ENCODE peak calls at places on chromosomes 1 and 21, in four cellular contexts. U, C, W and Q are unnamed samples.

GRCh38 chr1:182802006-182802798 is 12.6 kb downstream of the NPL start:
- DNase-seq in U (no peak), C (no peak), W (no peak), Q (no peak)

GRCh38 chr1:17579951-17580939 is 40.7 kb downstream of the ARHGEF10L start:
- DNase-seq in U (peak; percentile 68), C (no peak), W (no peak), Q (no peak)

GRCh38 chr1:10236405-10237156 is 26.2 kb downstream of the KIF1B start:
- DNase-seq in U (no peak), C (no peak), W (no peak), Q (no peak)

GRCh38 chr1:231424950-231425805 is 3.1 kb upstream of the EGLN1 start:
- DNase-seq in U (no peak), C (no peak), W (no peak), Q (no peak)

GRCh38 chr1:93740601-93741031 is 59.0 kb upstream of the BCAR3 start:
- DNase-seq in U (no peak), C (no peak), W (no peak), Q (no peak)

GRCh38 chr1:116334868-116335649 is 38.0 kb upstream of the ATP1A1 start:
- DNase-seq in U (no peak), C (no peak), W (peak; percentile 54), Q (peak; percentile 66)

GRCh38 chr1:160104520-160104885 is 6.1 kb upstream of the IGSF8 start:
- DNase-seq in U (no peak), C (no peak), W (no peak), Q (no peak)

GRCh38 chr1:20465187-20465586 is 20.8 kb downstream of the CAMK2N1 start:
- DNase-seq in U (no peak), C (no peak), W (no peak), Q (no peak)

GRCh38 chr1:9520411-9520810 is 18.9 kb upstream of the SLC25A33 start:
- DNase-seq in U (no peak), C (no peak), W (no peak), Q (peak; percentile 51)

GRCh38 chr1:243950166-243950565 is 100.1 kb upstream of the AKT3 start:
- DNase-seq in U (no peak), C (peak; percentile 27), W (peak; percentile 62), Q (no peak)

GRCh38 chr21:42837421-42838211 is 41.7 kb downstream of the WDR4 start:
- DNase-seq in U (peak; percentile 37), C (no peak), W (no peak), Q (peak; percentile 67)

GRCh38 chr1:5564578-5565257 is 427.5 kb downstream of the NPHP4 start:
- DNase-seq in U (no peak), C (no peak), W (no peak), Q (no peak)

GRCh38 chr1:5740865-5741860 is 251.1 kb downstream of the NPHP4 start:
- DNase-seq in U (peak; percentile 35), C (no peak), W (no peak), Q (peak; percentile 29)

GRCh38 chr1:6269997-6270401 is 9.1 kb upstream of the GPR153 start:
- DNase-seq in U (peak; percentile 73), C (no peak), W (no peak), Q (no peak)

GRCh38 chr1:69929278-69930057 is 275.9 kb downstream of the LRRC40 start:
- DNase-seq in U (no peak), C (no peak), W (no peak), Q (no peak)

GRCh38 chr1:26861286-26861701 is 1.7 kb upstream of the SFN start:
- DNase-seq in U (no peak), C (no peak), W (peak; percentile 73), Q (peak; percentile 68)

GRCh38 chr21:17921579-17922530 is 102.7 kb upstream of the C21orf91 start:
- DNase-seq in U (no peak), C (no peak), W (peak; percentile 14), Q (no peak)

GRCh38 chr21:34989337-34990151 is 59.6 kb downstream of the RUNX1 start:
- DNase-seq in U (no peak), C (no peak), W (no peak), Q (no peak)

GRCh38 chr1:231036416-231036815 is 3.6 kb downstream of the FAM89A start:
- DNase-seq in U (no peak), C (no peak), W (no peak), Q (no peak)

GRCh38 chr1:181587870-181588438 is 104.6 kb downstream of the CACNA1E start:
- DNase-seq in U (no peak), C (no peak), W (no peak), Q (peak; percentile 56)

GRCh38 chr1:29453502-29454240 is 217.3 kb downstream of the PTPRU start:
- DNase-seq in U (no peak), C (no peak), W (peak; percentile 90), Q (peak; percentile 85)

GRCh38 chr1:205001101-205001620 is 41.9 kb upstream of the CNTN2 start:
- DNase-seq in U (no peak), C (no peak), W (no peak), Q (no peak)

GRCh38 chr1:59025201-59025600 is 241.4 kb upstream of the JUN start:
- DNase-seq in U (no peak), C (no peak), W (no peak), Q (no peak)

GRCh38 chr1:179881642-179882252 is 338 bp upstream of the TOR1AIP1 start:
- DNase-seq in U (peak; percentile 87), C (peak; percentile 92), W (peak; percentile 95), Q (no peak)

GRCh38 chr1:50271968-50272578 is 151.2 kb downstream of the DMRTA2 start:
- DNase-seq in U (peak; percentile 60), C (no peak), W (peak; percentile 68), Q (peak; percentile 85)

GRCh38 chr21:22728091-22728490 is 1729.9 kb downstream of the NCAM2 start:
- DNase-seq in U (no peak), C (no peak), W (peak; percentile 69), Q (no peak)

GRCh38 chr1:15102646-15103045 is 50.9 kb upstream of the TMEM51 start:
- DNase-seq in U (no peak), C (no peak), W (no peak), Q (no peak)

GRCh38 chr1:21045351-21045750 is 131.3 kb downstream of the EIF4G3 start:
- DNase-seq in U (no peak), C (no peak), W (peak; percentile 62), Q (no peak)

GRCh38 chr21:33069994-33070811 is at the start of gene OLIG1:
- DNase-seq in U (no peak), C (no peak), W (peak; percentile 72), Q (peak; percentile 92)

GRCh38 chr1:227072991-227073390 is 132.9 kb downstream of the COQ8A start:
- DNase-seq in U (no peak), C (no peak), W (no peak), Q (no peak)

GRCh38 chr21:45460011-45460565 is 55.1 kb downstream of the COL18A1 start:
- DNase-seq in U (no peak), C (no peak), W (no peak), Q (no peak)

GRCh38 chr1:226649780-226650179 is 89.3 kb downstream of the ITPKB start:
- DNase-seq in U (no peak), C (no peak), W (peak; percentile 74), Q (peak; percentile 77)

GRCh38 chr1:43366179-43366578 is 1.6 kb downstream of the ELOVL1 start:
- DNase-seq in U (peak; percentile 87), C (peak; percentile 63), W (peak; percentile 55), Q (peak; percentile 80)

GRCh38 chr1:228782662-228783414 is 47.6 kb downstream of the RHOU start:
- DNase-seq in U (peak; percentile 89), C (no peak), W (no peak), Q (no peak)

GRCh38 chr21:20789696-20790095 is 208.5 kb upstream of the NCAM2 start:
- DNase-seq in U (no peak), C (no peak), W (no peak), Q (no peak)

GRCh38 chr1:17551755-17552234 is 12.3 kb downstream of the ARHGEF10L start:
- DNase-seq in U (no peak), C (no peak), W (no peak), Q (peak; percentile 60)

GRCh38 chr1:201563941-201564340 is 25.0 kb downstream of the NAV1 start:
- DNase-seq in U (no peak), C (no peak), W (no peak), Q (no peak)
- H3K4me1 ChIP-seq in U (no peaks in the 10 kb centered on the region), C (peaks cover 8% of the 10 kb centered on the region), W (peaks cover 2% of the 10 kb centered on the region), Q (no peaks in the 10 kb centered on the region)

DNA sequence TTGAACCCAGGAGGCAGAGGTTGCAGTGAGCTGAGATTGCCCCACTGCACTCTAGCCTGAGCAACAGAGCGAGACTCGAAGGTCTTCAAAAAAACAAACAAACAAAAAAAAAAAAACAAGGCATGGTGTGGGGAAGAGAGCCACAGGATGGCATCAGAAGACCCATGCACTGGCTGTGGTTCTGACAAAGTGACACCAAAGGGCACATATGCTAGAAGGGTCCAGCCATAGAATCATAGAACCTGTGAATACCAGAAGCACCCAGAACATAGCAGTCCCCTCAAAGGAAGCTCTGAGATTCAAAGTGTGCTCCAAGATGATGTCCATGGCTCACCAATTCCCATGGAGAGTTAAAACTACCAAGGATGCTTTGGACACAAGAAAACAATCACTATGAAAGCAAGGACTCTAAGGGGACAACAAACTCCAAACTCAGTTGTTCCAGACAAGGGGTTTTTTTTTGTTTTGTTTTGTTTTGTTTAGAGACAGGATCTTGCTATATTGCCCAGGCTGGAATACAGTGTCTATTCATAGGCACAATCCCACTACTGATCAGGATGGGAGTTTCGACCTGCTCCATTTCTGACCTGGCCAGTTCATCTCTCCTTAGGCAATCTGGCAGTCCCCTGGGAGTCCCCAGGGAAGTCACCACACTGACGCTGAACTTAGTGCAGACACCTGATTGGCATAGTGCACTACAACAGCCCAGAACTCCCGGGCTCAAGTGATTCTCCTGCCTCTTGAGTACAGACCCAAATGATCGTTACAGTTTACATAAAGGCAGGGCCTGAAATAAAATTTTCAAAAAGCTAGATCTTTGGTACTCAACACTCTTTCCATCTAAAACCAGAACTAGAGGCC is 56.4 kb downstream of the TGFBR3 start:
- DNase-seq in U (no peak), C (no peak), W (no peak), Q (no peak)
- H3K27ac ChIP-seq in U (peak overlapping the region; percentile 70), C (peak overlapping the region; percentile 79), W (no peak overlapping the region), Q (peak overlapping the region; percentile 66)

GRCh38 chr1:119865607-119866006 is 30.7 kb downstream of the ADAM30 start:
- DNase-seq in U (no peak), C (no peak), W (no peak), Q (no peak)
- H3K4me1 ChIP-seq in U (no peaks in the 10 kb centered on the region), C (no peaks in the 10 kb centered on the region), W (no peaks in the 10 kb centered on the region), Q (no peaks in the 10 kb centered on the region)

GRCh38 chr1:247102381-247102780 is 1.8 kb downstream of the ZNF669 start:
- DNase-seq in U (no peak), C (no peak), W (no peak), Q (no peak)
- H3K27ac ChIP-seq in U (no peak overlapping the region), C (no peak overlapping the region), W (no peak overlapping the region), Q (no peak overlapping the region)

GRCh38 chr1:54323324-54323739 is 82.9 kb downstream of the SSBP3 start:
- DNase-seq in U (no peak), C (peak; percentile 87), W (peak; percentile 75), Q (peak; percentile 82)
- H3K4me1 ChIP-seq in U (peaks cover 4% of the 10 kb centered on the region), C (peaks cover 19% of the 10 kb centered on the region), W (peaks cover 34% of the 10 kb centered on the region), Q (peaks cover 60% of the 10 kb centered on the region)

GRCh38 chr1:30756206-30756544 is 1.4 kb downstream of the LAPTM5 start:
- DNase-seq in U (no peak), C (no peak), W (no peak), Q (no peak)
- H3K27ac ChIP-seq in U (peak overlapping the region; percentile 82), C (no peak overlapping the region), W (no peak overlapping the region), Q (no peak overlapping the region)